ENCODE peak calls at places on chromosomes 5 and 9, in five cellular contexts. One of them, this sample, is unnamed.

GRCh38 chr9:113373255-113373654 is 3.5 kb downstream of the HDHD3 start:
- DNase-seq in aorta: no peak
- DNase-seq in tibial artery: no peak
- DNase-seq in heart left ventricle: no peak
- DNase-seq in neural progenitor cell: no peak
- DNase-seq in this sample: no peak

GRCh38 chr5:169044982-169045381 is 256.0 kb downstream of the SLIT3 start:
- DNase-seq in aorta: no peak
- DNase-seq in tibial artery: no peak
- DNase-seq in heart left ventricle: no peak
- DNase-seq in neural progenitor cell: peak; percentile 56
- DNase-seq in this sample: no peak

GRCh38 chr9:86946712-86947145 is 577 bp downstream of the GAS1 start:
- DNase-seq in aorta: peak; percentile 77
- DNase-seq in tibial artery: peak; percentile 65
- DNase-seq in heart left ventricle: peak; percentile 46
- DNase-seq in neural progenitor cell: no peak
- DNase-seq in this sample: peak; percentile 73

GRCh38 chr9:113372059-113372458 is 4.7 kb downstream of the HDHD3 start:
- DNase-seq in aorta: no peak
- DNase-seq in tibial artery: no peak
- DNase-seq in heart left ventricle: no peak
- DNase-seq in neural progenitor cell: no peak
- DNase-seq in this sample: no peak

GRCh38 chr9:10204276-10204675 is 408.5 kb downstream of the PTPRD start:
- DNase-seq in aorta: no peak
- DNase-seq in tibial artery: no peak
- DNase-seq in heart left ventricle: no peak
- DNase-seq in neural progenitor cell: no peak
- DNase-seq in this sample: no peak

GRCh38 chr5:145509336-145510150 is 325.6 kb downstream of the PRELID2 start:
- DNase-seq in aorta: peak; percentile 53
- DNase-seq in tibial artery: no peak
- DNase-seq in heart left ventricle: no peak
- DNase-seq in neural progenitor cell: no peak
- DNase-seq in this sample: no peak

GRCh38 chr5:82405618-82406199 is 127.6 kb upstream of the RPS23 start:
- DNase-seq in aorta: no peak
- DNase-seq in tibial artery: no peak
- DNase-seq in heart left ventricle: no peak
- DNase-seq in neural progenitor cell: no peak
- DNase-seq in this sample: no peak

GRCh38 chr9:114006931-114007691 is 71.0 kb downstream of the AMBP start:
- DNase-seq in aorta: no peak
- DNase-seq in tibial artery: no peak
- DNase-seq in heart left ventricle: peak; percentile 9
- DNase-seq in neural progenitor cell: no peak
- DNase-seq in this sample: no peak

GRCh38 chr5:75009559-75010230 is 42.7 kb downstream of the GCNT4 start:
- DNase-seq in aorta: no peak
- DNase-seq in tibial artery: no peak
- DNase-seq in heart left ventricle: no peak
- DNase-seq in neural progenitor cell: no peak
- DNase-seq in this sample: no peak

GRCh38 chr5:109411627-109412026 is 1.9 kb upstream of the PJA2 start:
- DNase-seq in aorta: no peak
- DNase-seq in tibial artery: no peak
- DNase-seq in heart left ventricle: no peak
- DNase-seq in neural progenitor cell: no peak
- DNase-seq in this sample: no peak

GRCh38 chr9:134630393-134630790 is 11.2 kb upstream of the COL5A1 start:
- DNase-seq in aorta: peak; percentile 9
- DNase-seq in tibial artery: no peak
- DNase-seq in heart left ventricle: no peak
- DNase-seq in neural progenitor cell: no peak
- DNase-seq in this sample: no peak

GRCh38 chr9:114507726-114508125 is 2.5 kb upstream of the WHRN start:
- DNase-seq in aorta: no peak
- DNase-seq in tibial artery: no peak
- DNase-seq in heart left ventricle: no peak
- DNase-seq in neural progenitor cell: peak; percentile 57
- DNase-seq in this sample: no peak

GRCh38 chr5:100667021-100667671 is 132.0 kb downstream of the FAM174A start:
- DNase-seq in aorta: no peak
- DNase-seq in tibial artery: no peak
- DNase-seq in heart left ventricle: no peak
- DNase-seq in neural progenitor cell: no peak
- DNase-seq in this sample: no peak

GRCh38 chr9:115593587-115594091 is 475.7 kb upstream of the TNC start:
- DNase-seq in aorta: no peak
- DNase-seq in tibial artery: no peak
- DNase-seq in heart left ventricle: no peak
- DNase-seq in neural progenitor cell: peak; percentile 61
- DNase-seq in this sample: no peak

GRCh38 chr5:174755103-174755502 is 30.7 kb downstream of the MSX2 start:
- DNase-seq in aorta: no peak
- DNase-seq in tibial artery: no peak
- DNase-seq in heart left ventricle: no peak
- DNase-seq in neural progenitor cell: peak; percentile 14
- DNase-seq in this sample: no peak

GRCh38 chr5:175873090-175873454 is 1.7 kb downstream of the CPLX2 start:
- DNase-seq in aorta: no peak
- DNase-seq in tibial artery: no peak
- DNase-seq in heart left ventricle: no peak
- DNase-seq in neural progenitor cell: peak; percentile 80
- DNase-seq in this sample: no peak

GRCh38 chr5:138274189-138274853 is at the start of gene GFRA3:
- DNase-seq in aorta: no peak
- DNase-seq in tibial artery: no peak
- DNase-seq in heart left ventricle: no peak
- DNase-seq in neural progenitor cell: peak; percentile 66
- DNase-seq in this sample: no peak

GRCh38 chr9:95724253-95724991 is 151.1 kb upstream of the ERCC6L2 start:
- DNase-seq in aorta: no peak
- DNase-seq in tibial artery: no peak
- DNase-seq in heart left ventricle: no peak
- DNase-seq in neural progenitor cell: no peak
- DNase-seq in this sample: no peak

GRCh38 chr5:137402436-137403187 is 96.5 kb downstream of the SPOCK1 start:
- DNase-seq in aorta: no peak
- DNase-seq in tibial artery: no peak
- DNase-seq in heart left ventricle: no peak
- DNase-seq in neural progenitor cell: no peak
- DNase-seq in this sample: no peak

GRCh38 chr9:133284362-133284761 is 9.4 kb upstream of the ABO start:
- DNase-seq in aorta: no peak
- DNase-seq in tibial artery: no peak
- DNase-seq in heart left ventricle: no peak
- DNase-seq in neural progenitor cell: no peak
- DNase-seq in this sample: no peak

GRCh38 chr5:96254980-96255681 is 177.9 kb downstream of the PCSK1 start:
- DNase-seq in aorta: no peak
- DNase-seq in tibial artery: peak; percentile 34
- DNase-seq in heart left ventricle: no peak
- DNase-seq in neural progenitor cell: no peak
- DNase-seq in this sample: no peak

GRCh38 chr9:88651682-88652633 is 117.0 kb downstream of the NXNL2 start:
- DNase-seq in aorta: peak; percentile 87
- DNase-seq in tibial artery: peak; percentile 93
- DNase-seq in heart left ventricle: peak; percentile 82
- DNase-seq in neural progenitor cell: no peak
- DNase-seq in this sample: no peak

GRCh38 chr5:168991311-168991710 is 309.6 kb downstream of the SLIT3 start:
- DNase-seq in aorta: no peak
- DNase-seq in tibial artery: no peak
- DNase-seq in heart left ventricle: no peak
- DNase-seq in neural progenitor cell: no peak
- DNase-seq in this sample: no peak

DNA sequence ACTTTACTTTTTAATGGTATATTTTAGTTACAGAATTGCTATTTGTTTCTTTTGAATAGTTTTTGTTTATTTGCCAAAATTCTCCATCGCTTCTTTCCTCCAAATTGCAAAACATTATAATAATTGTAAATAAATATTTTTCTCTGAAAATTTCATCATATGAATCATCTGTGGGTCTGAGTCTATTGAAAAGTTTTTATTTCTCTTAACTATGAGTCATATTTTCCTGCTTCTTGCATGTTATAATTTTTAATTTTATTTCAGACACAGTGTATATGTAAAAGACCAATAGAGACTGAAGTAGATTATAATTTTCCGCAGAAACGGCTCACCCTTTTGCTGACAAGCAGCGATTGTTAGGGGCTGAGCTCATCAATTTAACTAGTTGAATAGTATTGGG is 279.1 kb upstream of the IL12B start:
- DNase-seq in aorta: no peak
- DNase-seq in tibial artery: no peak
- DNase-seq in heart left ventricle: no peak
- DNase-seq in neural progenitor cell: no peak
- DNase-seq in this sample: no peak
- H3K4me1 ChIP-seq in aorta: no peaks in the 10 kb centered on the region
- H3K4me1 ChIP-seq in tibial artery: no peaks in the 10 kb centered on the region
- H3K4me1 ChIP-seq in heart left ventricle: no peaks in the 10 kb centered on the region
- H3K4me1 ChIP-seq in neural progenitor cell: no peaks in the 10 kb centered on the region
- H3K4me1 ChIP-seq in this sample: no peaks in the 10 kb centered on the region

GRCh38 chr9:127853312-127854168 is 918 bp downstream of the ENG start:
- DNase-seq in aorta: no peak
- DNase-seq in tibial artery: no peak
- DNase-seq in heart left ventricle: no peak
- DNase-seq in neural progenitor cell: no peak
- DNase-seq in this sample: no peak
- H3K4me3 ChIP-seq in aorta: peak overlapping the region; percentile 36
- H3K4me3 ChIP-seq in tibial artery: peak overlapping the region; percentile 54
- H3K4me3 ChIP-seq in heart left ventricle: peak overlapping the region; percentile 86
- H3K4me3 ChIP-seq in neural progenitor cell: no peak overlapping the region
- H3K4me3 ChIP-seq in this sample: peak overlapping the region; percentile 52

GRCh38 chr5:36875051-36875788 is 1.3 kb upstream of the NIPBL start:
- DNase-seq in aorta: peak; percentile 69
- DNase-seq in tibial artery: peak; percentile 59
- DNase-seq in heart left ventricle: peak; percentile 64
- DNase-seq in neural progenitor cell: peak; percentile 72
- DNase-seq in this sample: peak; percentile 60
- H3K27ac ChIP-seq in aorta: peak overlapping the region; percentile 19
- H3K27ac ChIP-seq in tibial artery: peak overlapping the region; percentile 99
- H3K27ac ChIP-seq in heart left ventricle: peak overlapping the region; percentile 98
- H3K27ac ChIP-seq in neural progenitor cell: peak overlapping the region; percentile 90
- H3K27ac ChIP-seq in this sample: peak overlapping the region; percentile 91

GRCh38 chr9:120928015-120928719 is 1.6 kb upstream of the TRAF1 start:
- DNase-seq in aorta: peak; percentile 82
- DNase-seq in tibial artery: peak; percentile 50
- DNase-seq in heart left ventricle: peak; percentile 51
- DNase-seq in neural progenitor cell: peak; percentile 39
- DNase-seq in this sample: peak; percentile 55

GRCh38 chr9:120929392-120929791 is 2.8 kb upstream of the TRAF1 start:
- DNase-seq in aorta: no peak
- DNase-seq in tibial artery: no peak
- DNase-seq in heart left ventricle: no peak
- DNase-seq in neural progenitor cell: no peak
- DNase-seq in this sample: no peak

GRCh38 chr9:120926397-120926928 is at the start of gene TRAF1:
- DNase-seq in aorta: no peak
- DNase-seq in tibial artery: no peak
- DNase-seq in heart left ventricle: no peak
- DNase-seq in neural progenitor cell: no peak
- DNase-seq in this sample: no peak

GRCh38 chr9:120927125-120928014 is 774 bp upstream of the TRAF1 start:
- DNase-seq in aorta: no peak
- DNase-seq in tibial artery: no peak
- DNase-seq in heart left ventricle: no peak
- DNase-seq in neural progenitor cell: no peak
- DNase-seq in this sample: no peak

GRCh38 chr9:120928720-120929389 is 2.3 kb upstream of the TRAF1 start:
- DNase-seq in aorta: peak; percentile 86
- DNase-seq in tibial artery: peak; percentile 75
- DNase-seq in heart left ventricle: peak; percentile 83
- DNase-seq in neural progenitor cell: peak; percentile 81
- DNase-seq in this sample: peak; percentile 89
- H3K4me1 ChIP-seq in aorta: peaks cover 4% of the 10 kb centered on the region
- H3K4me1 ChIP-seq in tibial artery: peaks cover 61% of the 10 kb centered on the region
- H3K4me1 ChIP-seq in heart left ventricle: peaks cover 12% of the 10 kb centered on the region
- H3K4me1 ChIP-seq in neural progenitor cell: peaks cover 4% of the 10 kb centered on the region
- H3K4me1 ChIP-seq in this sample: no peaks in the 10 kb centered on the region

GRCh38 chr5:59814563-59814872 is 79.0 kb downstream of the PDE4D start:
- DNase-seq in aorta: no peak
- DNase-seq in tibial artery: no peak
- DNase-seq in heart left ventricle: no peak
- DNase-seq in neural progenitor cell: peak; percentile 25
- DNase-seq in this sample: no peak

GRCh38 chr5:59813761-59814562 is 79.6 kb downstream of the PDE4D start:
- DNase-seq in aorta: no peak
- DNase-seq in tibial artery: no peak
- DNase-seq in heart left ventricle: no peak
- DNase-seq in neural progenitor cell: peak; percentile 68
- DNase-seq in this sample: no peak

GRCh38 chr5:59807806-59808205 is 85.7 kb downstream of the PDE4D start:
- DNase-seq in aorta: no peak
- DNase-seq in tibial artery: no peak
- DNase-seq in heart left ventricle: no peak
- DNase-seq in neural progenitor cell: no peak
- DNase-seq in this sample: no peak

GRCh38 chr5:59810041-59810440 is 83.5 kb downstream of the PDE4D start:
- DNase-seq in aorta: peak; percentile 81
- DNase-seq in tibial artery: peak; percentile 70
- DNase-seq in heart left ventricle: peak; percentile 64
- DNase-seq in neural progenitor cell: peak; percentile 72
- DNase-seq in this sample: peak; percentile 71
- H3K4me3 ChIP-seq in aorta: no peak overlapping the region
- H3K4me3 ChIP-seq in tibial artery: no peak overlapping the region
- H3K4me3 ChIP-seq in heart left ventricle: no peak overlapping the region
- H3K4me3 ChIP-seq in neural progenitor cell: peak overlapping the region; percentile 36
- H3K4me3 ChIP-seq in this sample: no peak overlapping the region

DNA sequence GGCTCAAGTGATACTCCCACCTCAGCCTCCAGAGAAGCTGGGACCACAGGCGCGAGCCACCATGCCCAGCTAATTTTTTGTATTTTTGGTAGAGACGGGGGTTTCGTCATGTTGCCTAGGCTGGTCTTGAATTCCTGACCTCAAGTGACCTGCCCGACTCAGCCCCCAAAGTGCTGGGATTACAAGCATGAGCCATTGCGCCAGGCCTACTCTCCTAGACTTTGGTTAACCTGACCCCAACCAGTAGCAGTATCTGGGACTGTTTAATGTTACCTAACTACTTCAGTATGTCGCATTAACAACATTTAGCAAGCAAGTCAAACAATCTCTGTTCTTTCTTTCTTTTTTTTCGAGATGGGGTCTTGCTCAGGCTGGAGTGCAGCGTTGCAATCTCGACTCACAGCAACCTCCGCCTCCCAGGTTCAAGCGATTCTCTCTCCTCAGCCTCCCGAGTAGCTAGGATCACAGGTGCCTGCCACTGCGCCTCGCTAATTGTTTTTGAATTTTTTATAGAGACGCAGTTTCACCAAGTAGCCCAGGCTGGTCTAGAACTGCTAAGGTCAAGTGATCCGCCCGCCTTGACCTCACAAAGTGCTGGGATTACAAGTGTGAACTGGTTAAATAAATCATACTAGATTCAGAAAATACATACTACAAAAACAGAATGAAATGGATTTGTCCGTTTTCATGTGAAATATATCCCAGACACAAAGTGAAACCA is 2.0 kb downstream of the AK3 start:
- DNase-seq in aorta: no peak
- DNase-seq in tibial artery: no peak
- DNase-seq in heart left ventricle: no peak
- DNase-seq in neural progenitor cell: no peak
- DNase-seq in this sample: peak; percentile 33
- H3K27ac ChIP-seq in aorta: no peak overlapping the region
- H3K27ac ChIP-seq in tibial artery: no peak overlapping the region
- H3K27ac ChIP-seq in heart left ventricle: no peak overlapping the region
- H3K27ac ChIP-seq in neural progenitor cell: no peak overlapping the region
- H3K27ac ChIP-seq in this sample: peak overlapping the region; percentile 92

This sample was measured in right lobe of liver.